ENCODE peak calls at places on chromosomes 6 and 20, in six cellular contexts. L, E, Y, Z, J and C are unnamed samples.

GRCh38 chr20:14333734-14334133 is 3.7 kb downstream of the FLRT3 start:
- DNase-seq in Y (no peak), J (no peak), E (no peak), Z (no peak), L (no peak), C (no peak)

GRCh38 chr6:115271001-115271400 is 789.7 kb downstream of the FRK start:
- DNase-seq in L (no peak), Y (no peak), Z (no peak), J (no peak), E (no peak), C (no peak)

GRCh38 chr6:5626727-5627426 is 365.6 kb downstream of the FARS2 start:
- DNase-seq in E (no peak), Y (no peak), Z (no peak), J (no peak), L (no peak), C (no peak)

GRCh38 chr20:36628076-36628475 is 17.9 kb downstream of the SLA2 start:
- DNase-seq in E (peak), J (no peak), Z (no peak), Y (no peak), L (no peak), C (no peak)

GRCh38 chr20:63156221-63156671 is 59.7 kb downstream of the YTHDF1 start:
- DNase-seq in E (no peak), Z (peak), Y (no peak), J (no peak), L (no peak), C (no peak)

GRCh38 chr6:5081955-5082354 is 3.2 kb upstream of the PPP1R3G start:
- DNase-seq in E (no peak), Z (no peak), J (no peak), Y (no peak), L (no peak), C (no peak)

GRCh38 chr6:5619249-5619648 is 357.9 kb downstream of the FARS2 start:
- DNase-seq in L (no peak), Z (no peak), Y (no peak), J (no peak), E (no peak), C (no peak)

GRCh38 chr6:8825726-8826125 is 390.4 kb upstream of the SLC35B3 start:
- DNase-seq in Y (no peak), L (no peak), E (no peak), J (no peak), Z (no peak), C (no peak)

GRCh38 chr6:42766163-42766670 is 15.6 kb upstream of the BICRAL start:
- DNase-seq in E (peak), L (peak), J (no peak), Y (no peak), Z (peak), C (no peak)

GRCh38 chr20:41627001-41627400 is 8.8 kb upstream of the CHD6 start:
- DNase-seq in Z (no peak), J (no peak), L (no peak), Y (no peak), E (no peak), C (no peak)

GRCh38 chr6:155517282-155517681 is 61.6 kb upstream of the NOX3 start:
- DNase-seq in Y (no peak), Z (no peak), E (no peak), J (no peak), L (no peak), C (no peak)

GRCh38 chr6:9502991-9503761 is 911.7 kb downstream of the TFAP2A start:
- DNase-seq in J (no peak), Z (no peak), Y (peak), E (peak), L (no peak), C (no peak)

GRCh38 chr6:136014454-136015421 is 163.2 kb downstream of the PDE7B start:
- DNase-seq in Y (peak), J (peak), Z (no peak), L (no peak), E (peak), C (no peak)

DNA sequence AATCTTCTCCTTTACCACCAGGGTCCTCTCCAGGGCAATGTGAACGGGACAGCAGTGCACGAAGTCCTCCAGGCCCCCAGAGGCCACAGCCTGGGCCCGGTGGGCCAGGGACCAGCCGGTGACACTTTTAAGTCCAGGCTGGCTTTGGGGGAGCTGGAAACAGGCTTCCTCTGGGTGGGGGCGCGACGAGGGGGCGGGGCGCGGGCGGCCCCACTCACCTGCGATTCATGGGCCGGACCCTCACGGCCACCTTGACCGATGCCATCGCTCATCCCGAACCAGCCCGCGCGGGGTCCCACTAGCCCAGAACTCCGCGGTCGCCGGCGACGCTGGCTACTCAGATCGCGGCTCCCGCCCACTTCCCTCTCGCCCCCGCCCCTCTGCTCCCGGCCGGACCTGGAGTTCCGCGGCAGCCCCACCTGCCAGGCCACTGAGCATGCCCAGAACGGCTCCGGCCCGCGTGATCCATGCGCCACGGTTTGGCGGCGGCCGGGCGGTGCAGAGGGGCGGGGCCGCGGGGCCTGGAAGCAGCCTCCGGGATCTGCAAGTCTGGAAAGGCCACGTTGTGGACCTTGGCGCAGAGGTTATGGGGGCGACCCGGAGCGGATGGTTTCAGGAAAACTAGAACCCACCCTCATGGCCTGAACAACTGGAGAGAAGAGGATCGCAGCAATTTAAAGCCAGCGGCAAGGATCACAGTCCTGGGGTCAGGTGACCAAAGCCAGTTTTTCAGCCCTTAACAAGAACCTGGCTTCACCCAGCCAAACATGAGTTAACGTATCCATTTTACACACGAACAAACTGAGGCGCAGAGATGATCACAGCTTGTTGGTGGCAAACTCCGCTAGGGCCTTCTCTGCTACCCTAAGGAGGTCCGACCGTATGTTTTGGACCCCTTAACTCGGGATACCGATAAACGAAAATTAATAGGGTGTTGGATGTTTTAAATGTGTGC is at the start of gene KIF16B:
- DNase-seq in E (peak), Z (peak), J (peak), L (peak), Y (peak), C (peak)
- TF ChIP-seq CTCF in E (no peak), Z (no peak), J (no peak), L (no peak), Y (peak), C (no peak)

DNA sequence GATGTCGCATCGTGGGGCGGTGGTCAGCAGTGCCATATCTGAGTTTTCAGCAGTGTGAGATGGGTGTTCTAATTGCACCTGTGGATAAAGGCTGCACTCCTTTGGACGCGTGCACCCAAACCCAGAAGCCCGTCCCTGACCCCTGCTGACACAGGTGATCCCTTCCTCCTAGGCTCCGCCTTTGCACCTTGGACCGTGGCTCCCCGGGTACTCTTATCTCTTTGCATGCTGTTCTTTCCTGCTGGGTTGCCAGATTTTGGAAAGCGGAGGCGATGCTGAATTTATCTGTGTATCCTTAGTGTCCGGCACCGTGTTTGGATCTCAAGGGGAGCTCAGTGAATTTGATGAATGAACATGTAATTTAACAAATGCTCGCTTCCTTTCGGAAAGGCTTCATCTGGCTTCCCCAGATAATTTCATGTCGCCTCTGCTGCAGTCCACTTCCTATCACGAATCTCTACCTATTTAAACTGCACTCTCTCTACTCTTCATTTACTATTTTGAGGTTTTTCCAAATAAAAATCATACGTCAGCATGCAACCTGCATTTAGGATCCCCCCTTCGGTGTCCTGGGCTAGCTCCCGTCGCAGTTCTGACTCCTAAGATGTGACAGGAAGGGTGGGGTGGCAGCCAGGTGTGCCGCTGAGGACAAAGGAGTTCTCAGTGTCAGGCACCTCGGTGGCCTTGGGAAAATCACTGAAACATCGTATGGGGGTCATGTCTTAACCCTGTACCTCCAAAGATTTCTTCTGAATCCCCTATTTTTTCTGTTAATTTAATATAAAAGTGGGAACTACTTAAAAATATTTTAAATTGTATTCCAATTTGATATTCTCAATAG is 753 bp upstream of the PERP start:
- DNase-seq in Z (no peak), E (no peak), J (peak), Y (no peak), L (peak), C (no peak)
- H3K27ac ChIP-seq in Z (no peak), E (no peak), J (no peak), Y (no peak), L (peak), C (peak)

GRCh38 chr20:46708172-46708860 is 1.1 kb upstream of the SLC2A10 start:
- DNase-seq in E (no peak), L (no peak), J (no peak), Y (no peak), Z (no peak), C (no peak)
- H3K4me3 ChIP-seq in E (no peak), L (no peak), J (no peak), Y (no peak), Z (no peak), C (no peak)

GRCh38 chr6:116969211-116969863 is 92.3 kb downstream of the RFX6 start:
- DNase-seq in E (peak), Y (peak), J (no peak), L (peak), Z (no peak), C (no peak)

GRCh38 chr6:116973992-116974391 is 97.0 kb downstream of the RFX6 start:
- DNase-seq in Y (no peak), E (no peak), J (no peak), Z (peak), L (no peak), C (no peak)

GRCh38 chr6:116974526-116974925 is 97.5 kb downstream of the RFX6 start:
- DNase-seq in J (no peak), Z (no peak), E (no peak), L (no peak), Y (no peak), C (no peak)

GRCh38 chr6:116974942-116975341 is 97.9 kb downstream of the RFX6 start:
- DNase-seq in Z (no peak), Y (no peak), L (no peak), J (no peak), E (no peak), C (no peak)

GRCh38 chr6:116971959-116972358 is 94.9 kb downstream of the RFX6 start:
- DNase-seq in J (no peak), L (peak), Y (peak), Z (no peak), E (peak), C (no peak)
- TF ChIP-seq CTCF in J (no peak), L (peak), Y (peak), Z (peak), E (peak), C (no peak)

DNA sequence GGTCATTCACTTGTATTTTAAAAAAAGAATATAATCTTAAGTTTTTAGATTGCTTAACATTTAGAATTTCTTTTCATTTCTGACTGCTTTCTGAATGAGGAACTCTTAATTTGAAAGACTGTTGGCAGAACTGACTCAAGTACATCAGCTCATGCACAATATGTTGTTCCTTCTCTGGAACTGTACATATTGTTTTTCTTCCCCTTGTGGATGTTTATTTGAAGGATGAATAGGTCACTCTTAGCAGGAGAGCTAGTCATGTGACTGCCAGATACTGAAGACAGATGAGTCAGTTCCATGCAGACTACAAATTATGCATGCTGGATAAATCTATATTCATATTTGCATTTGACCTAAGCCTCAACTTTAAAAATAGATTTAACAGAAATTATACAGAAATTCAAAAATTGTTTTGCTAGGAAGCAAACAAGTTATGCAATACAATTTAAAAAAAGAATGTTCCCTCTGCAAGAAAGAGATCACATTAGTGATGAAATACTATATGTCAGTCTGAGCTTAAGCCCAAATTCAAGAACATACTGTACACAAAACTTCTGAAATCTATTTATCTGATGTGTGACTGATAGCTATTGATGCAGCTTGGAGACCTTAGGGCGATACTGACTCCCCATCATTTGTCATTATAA is 1274.9 kb upstream of the GJE1 start:
- DNase-seq in Y (peak), Z (no peak), L (peak), J (no peak), E (peak), C (no peak)
- H3K27ac ChIP-seq in Y (no peak), Z (no peak), L (peak), J (no peak), E (peak), C (peak)

GRCh38 chr20:53751394-53752368 is 158.0 kb upstream of the ZNF217 start:
- DNase-seq in Y (peak), E (no peak), J (no peak), L (no peak), Z (no peak), C (no peak)
- H3K4me3 ChIP-seq in Y (no peak), E (no peak), J (no peak), L (no peak), Z (no peak), C (no peak)

GRCh38 chr6:13830803-13831202 is 16.4 kb upstream of the MCUR1 start:
- DNase-seq in L (no peak), Y (no peak), Z (no peak), J (no peak), E (no peak), C (no peak)

GRCh38 chr6:13831623-13832022 is 17.3 kb upstream of the MCUR1 start:
- DNase-seq in Y (no peak), L (no peak), E (no peak), Z (no peak), J (no peak), C (no peak)

GRCh38 chr6:13834762-13835161 is 20.4 kb upstream of the MCUR1 start:
- DNase-seq in J (no peak), E (no peak), Y (no peak), L (no peak), Z (no peak), C (no peak)

GRCh38 chr6:13836170-13836569 is 21.8 kb upstream of the MCUR1 start:
- DNase-seq in J (no peak), L (no peak), Z (no peak), E (no peak), Y (no peak), C (no peak)

GRCh38 chr6:13832778-13833177 is 18.4 kb upstream of the MCUR1 start:
- DNase-seq in Z (no peak), E (no peak), L (no peak), J (no peak), Y (no peak), C (no peak)
- TF ChIP-seq CTCF in Z (no peak), E (no peak), L (no peak), J (no peak), Y (no peak), C (no peak)

GRCh38 chr20:47498606-47499005 is 3.1 kb upstream of the NCOA3 start:
- DNase-seq in J (no peak), Z (no peak), Y (no peak), E (no peak), L (no peak), C (no peak)
- H3K27ac ChIP-seq in J (no peak), Z (no peak), Y (no peak), E (no peak), L (no peak), C (no peak)

GRCh38 chr6:142819603-142820335 is 125.2 kb downstream of the HIVEP2 start:
- DNase-seq in Z (no peak), J (no peak), L (no peak), E (no peak), Y (peak), C (no peak)
- H3K4me3 ChIP-seq in Z (peak), J (peak), L (no peak), E (peak), Y (no peak), C (peak)

DNA sequence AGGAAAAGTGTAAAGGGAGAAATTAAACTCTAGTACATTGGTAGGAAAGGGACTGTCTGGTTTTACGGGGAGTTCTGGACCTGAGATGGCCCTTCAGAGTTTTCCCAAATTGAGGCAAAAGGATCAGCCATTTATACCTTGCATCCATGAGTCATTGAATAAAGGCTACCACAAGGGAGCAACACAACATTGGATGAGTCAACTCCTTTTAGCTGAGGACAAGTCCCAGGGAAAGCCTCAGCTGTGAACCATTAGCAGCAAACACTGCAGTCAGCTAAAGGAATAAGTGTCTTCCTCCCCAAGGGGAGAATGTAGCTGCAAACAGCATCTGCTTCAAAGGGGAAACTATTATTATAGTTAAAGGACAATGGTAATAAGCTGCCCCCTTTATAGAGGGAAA is 468.7 kb upstream of the ID4 start:
- DNase-seq in E (peak), J (no peak), L (peak), Z (no peak), Y (peak), C (no peak)
- TF ChIP-seq CTCF in E (peak), J (no peak), L (no peak), Z (no peak), Y (no peak), C (no peak)